ENCODE peak calls at places on chromosomes 3 and 15, in five cellular contexts. Z is iris pigment epithelial cell, R is left ventricle myocardium inferior, H is EH, A is lung. M is an unnamed sample.

GRCh38 chr3:156888576-156888975 is 62.4 kb downstream of the LEKR1 start:
- DNase-seq in A (no peak), H (no peak), R (no peak), Z (no peak), M (no peak)

GRCh38 chr15:69145694-69146492 is 14.5 kb upstream of the GLCE start:
- DNase-seq in Z (no peak), H (no peak), A (no peak), R (no peak), M (no peak)

GRCh38 chr3:146058241-146058640 is 102.7 kb downstream of the PLOD2 start:
- DNase-seq in A (no peak), H (no peak), Z (no peak), R (no peak), M (no peak)

GRCh38 chr15:41965441-41966413 is 6.6 kb downstream of the EHD4 start:
- DNase-seq in A (no peak), H (no peak), R (peak), Z (no peak), M (peak)

GRCh38 chr3:143786229-143787199 is 61.8 kb downstream of the SLC9A9 start:
- DNase-seq in R (peak), Z (peak), H (no peak), A (no peak), M (peak)

GRCh38 chr3:55180936-55181535 is 253.2 kb upstream of the LRTM1 start:
- DNase-seq in R (no peak), Z (peak), H (peak), A (no peak), M (peak)

GRCh38 chr15:85821545-85821944 is 26.8 kb upstream of the KLHL25 start:
- DNase-seq in H (no peak), A (no peak), R (no peak), Z (no peak), M (no peak)

GRCh38 chr15:71435552-71435951 is 320.3 kb downstream of the THSD4 start:
- DNase-seq in A (no peak), R (no peak), Z (no peak), H (no peak), M (no peak)

GRCh38 chr15:46411900-46412299 is 777.1 kb downstream of the SQOR start:
- DNase-seq in Z (no peak), H (no peak), R (no peak), A (no peak), M (no peak)

GRCh38 chr3:99966657-99967420 is 147.5 kb downstream of the FILIP1L start:
- DNase-seq in H (peak), Z (peak), A (no peak), R (no peak), M (no peak)

GRCh38 chr15:22980189-22981136 is at the start of gene CYFIP1:
- DNase-seq in H (peak), Z (peak), A (peak), R (peak), M (peak)

GRCh38 chr3:118688396-118688884 is 346.2 kb downstream of the IGSF11 start:
- DNase-seq in A (no peak), Z (no peak), H (no peak), R (no peak), M (no peak)

GRCh38 chr15:56045068-56045748 is 51.8 kb upstream of the NEDD4 start:
- DNase-seq in Z (no peak), H (peak), R (no peak), A (no peak), M (no peak)